ENCODE peak calls at places on chromosome 22, in ten cellular contexts. H, Q, N, S, W, O, I, Y, C and R are unnamed samples.

GRCh38 chr22:44531487-44531886 is 33.5 kb upstream of the RTL6 start:
- DNase-seq in Q (no peak), C (no peak), W (no peak), O (no peak), S (no peak), I (no peak), H (no peak), Y (no peak), N (no peak), R (peak)

GRCh38 chr22:17920145-17920605 is 104.2 kb downstream of the MICAL3 start:
- DNase-seq in N (peak), C (peak), Q (peak), W (no peak), Y (no peak), O (peak), S (no peak), H (no peak), I (peak), R (no peak)

GRCh38 chr22:16989915-16990314 is 18.1 kb downstream of the GAB4 start:
- DNase-seq in H (no peak), S (no peak), N (no peak), O (no peak), I (no peak), Y (no peak), C (no peak), Q (no peak), W (no peak), R (peak)

GRCh38 chr22:37661160-37661924 is 2.8 kb downstream of the PDXP start:
- DNase-seq in O (peak), H (no peak), I (no peak), Y (no peak), Q (peak), S (no peak), C (no peak), W (no peak), N (peak), R (no peak)

GRCh38 chr22:37340331-37341262 is 58.3 kb downstream of the CYTH4 start:
- DNase-seq in S (no peak), W (no peak), Q (no peak), H (no peak), O (no peak), Y (no peak), N (no peak), C (no peak), I (no peak), R (no peak)

GRCh38 chr22:23772315-23773246 is at the start of gene MMP11:
- DNase-seq in W (no peak), S (peak), C (peak), Q (no peak), O (peak), I (peak), Y (no peak), H (no peak), N (peak), R (peak)

GRCh38 chr22:17559188-17559587 is 4.1 kb upstream of the SLC25A18 start:
- DNase-seq in W (no peak), O (no peak), C (no peak), N (no peak), S (no peak), H (no peak), Q (no peak), I (no peak), Y (no peak), R (no peak)

GRCh38 chr22:23219787-23220484 is 39.6 kb downstream of the BCR start:
- DNase-seq in I (peak), C (no peak), H (no peak), Q (peak), O (peak), N (no peak), S (no peak), Y (no peak), W (no peak), R (peak)

GRCh38 chr22:41831383-41831782 is 1.5 kb upstream of the SREBF2 start:
- DNase-seq in Y (no peak), O (peak), Q (peak), N (no peak), I (no peak), H (no peak), S (no peak), W (no peak), C (no peak), R (peak)

GRCh38 chr22:40588726-40589125 is 47.8 kb downstream of the MRTFA start:
- DNase-seq in Y (no peak), S (no peak), O (peak), Q (peak), I (no peak), W (no peak), N (no peak), C (no peak), H (no peak), R (no peak)

GRCh38 chr22:22855617-22856308 is 31.9 kb upstream of the IGLL5 start:
- DNase-seq in W (no peak), I (peak), C (no peak), Y (no peak), N (no peak), O (peak), S (peak), H (no peak), Q (peak), R (peak)

GRCh38 chr22:35533365-35534029 is 7.1 kb upstream of the RASD2 start:
- DNase-seq in Q (no peak), C (no peak), I (no peak), Y (no peak), H (no peak), S (no peak), W (no peak), O (no peak), N (no peak), R (no peak)

GRCh38 chr22:43308451-43309235 is 34.5 kb downstream of the SCUBE1 start:
- DNase-seq in O (peak), Y (no peak), N (peak), W (no peak), C (no peak), Q (no peak), H (no peak), S (no peak), I (no peak), R (no peak)

GRCh38 chr22:50145741-50146439 is 24.6 kb upstream of the PANX2 start:
- DNase-seq in O (peak), S (no peak), W (no peak), C (no peak), Q (no peak), N (no peak), Y (no peak), I (no peak), H (no peak), R (no peak)

GRCh38 chr22:28710889-28711285 is 30.7 kb downstream of the CHEK2 start:
- DNase-seq in Q (peak), W (no peak), C (no peak), O (peak), Y (no peak), S (no peak), H (no peak), N (no peak), I (no peak), R (no peak)

GRCh38 chr22:50683086-50683993 is 10.7 kb downstream of the SHANK3 start:
- DNase-seq in I (no peak), Y (no peak), O (no peak), Q (no peak), W (no peak), H (no peak), C (no peak), N (no peak), S (no peak), R (no peak)

GRCh38 chr22:22547692-22548348 is 11.2 kb downstream of the PRAME start:
- DNase-seq in Y (no peak), I (no peak), S (no peak), O (no peak), C (no peak), W (no peak), H (no peak), N (no peak), Q (no peak), R (no peak)

GRCh38 chr22:36331912-36332622 is 55.7 kb downstream of the MYH9 start:
- DNase-seq in I (peak), N (peak), O (peak), W (peak), H (no peak), Q (peak), Y (no peak), S (peak), C (peak), R (peak)

GRCh38 chr22:25919452-25919851 is 177.5 kb downstream of the MYO18B start:
- DNase-seq in W (no peak), H (no peak), Q (no peak), Y (no peak), I (no peak), C (no peak), N (no peak), O (no peak), S (no peak), R (no peak)

GRCh38 chr22:25281675-25282345 is 62.4 kb downstream of the CRYBB2 start:
- DNase-seq in W (no peak), O (no peak), Y (peak), H (no peak), S (no peak), I (no peak), C (no peak), Q (no peak), N (no peak), R (no peak)

GRCh38 chr22:24819941-24820461 is 14.0 kb downstream of the SGSM1 start:
- DNase-seq in I (peak), Y (no peak), H (no peak), Q (no peak), N (peak), C (peak), S (no peak), O (no peak), W (no peak), R (peak)

GRCh38 chr22:28002863-28003565 is 84.0 kb upstream of the PITPNB start:
- DNase-seq in S (no peak), W (no peak), H (no peak), O (peak), C (no peak), Y (no peak), N (no peak), I (no peak), Q (peak), R (no peak)

GRCh38 chr22:50306753-50307749 is at the start of gene PLXNB2:
- DNase-seq in Q (peak), W (peak), N (peak), C (peak), H (no peak), S (no peak), Y (peak), O (peak), I (peak), R (peak)

GRCh38 chr22:37284126-37284806 is 2.0 kb downstream of the CYTH4 start:
- DNase-seq in Y (no peak), S (no peak), C (no peak), N (no peak), Q (no peak), O (no peak), I (no peak), H (no peak), W (no peak), R (no peak)

GRCh38 chr22:20429254-20430100 is 8.1 kb downstream of the SCARF2 start:
- DNase-seq in C (no peak), O (no peak), S (peak), N (no peak), Q (no peak), I (peak), W (no peak), H (no peak), Y (peak), R (no peak)

GRCh38 chr22:49788492-49788891 is 39.2 kb downstream of the BRD1 start:
- DNase-seq in H (no peak), O (peak), Y (no peak), N (peak), S (no peak), Q (peak), W (peak), I (peak), C (peak), R (no peak)

GRCh38 chr22:17706451-17706900 is 67.8 kb downstream of the BID start:
- DNase-seq in S (no peak), C (peak), H (peak), W (peak), Y (no peak), Q (peak), I (peak), N (no peak), O (peak), R (peak)

GRCh38 chr22:19061471-19062138 is 60.6 kb downstream of the DGCR2 start:
- DNase-seq in Y (no peak), I (no peak), N (no peak), S (no peak), Q (no peak), O (no peak), C (no peak), W (no peak), H (no peak), R (no peak)

GRCh38 chr22:43292633-43293025 is 50.5 kb downstream of the SCUBE1 start:
- DNase-seq in H (no peak), S (no peak), O (no peak), C (no peak), I (no peak), W (no peak), N (no peak), Q (no peak), Y (no peak), R (no peak)

GRCh38 chr22:20246368-20247009 is 21.6 kb downstream of the RTN4R start:
- DNase-seq in H (no peak), W (no peak), O (no peak), Y (no peak), C (no peak), I (no peak), S (no peak), Q (no peak), N (no peak), R (no peak)

GRCh38 chr22:19463491-19464469 is 15.2 kb downstream of the UFD1 start:
- DNase-seq in I (no peak), N (no peak), W (peak), C (no peak), Y (no peak), Q (peak), H (peak), S (no peak), O (peak), R (no peak)

GRCh38 chr22:43905681-43906080 is 13.9 kb upstream of the PNPLA5 start:
- DNase-seq in O (peak), Y (no peak), C (no peak), S (no peak), H (no peak), W (no peak), N (no peak), I (no peak), Q (no peak), R (no peak)

GRCh38 chr22:40797427-40797826 is 21.7 kb downstream of the SLC25A17 start:
- DNase-seq in H (no peak), I (no peak), Y (no peak), W (no peak), O (peak), S (no peak), C (no peak), Q (no peak), N (no peak), R (no peak)

GRCh38 chr22:24128631-24129601 is 52.4 kb upstream of the SUSD2 start:
- DNase-seq in I (no peak), W (no peak), O (no peak), Y (no peak), H (no peak), N (no peak), S (no peak), C (no peak), Q (no peak), R (no peak)

DNA sequence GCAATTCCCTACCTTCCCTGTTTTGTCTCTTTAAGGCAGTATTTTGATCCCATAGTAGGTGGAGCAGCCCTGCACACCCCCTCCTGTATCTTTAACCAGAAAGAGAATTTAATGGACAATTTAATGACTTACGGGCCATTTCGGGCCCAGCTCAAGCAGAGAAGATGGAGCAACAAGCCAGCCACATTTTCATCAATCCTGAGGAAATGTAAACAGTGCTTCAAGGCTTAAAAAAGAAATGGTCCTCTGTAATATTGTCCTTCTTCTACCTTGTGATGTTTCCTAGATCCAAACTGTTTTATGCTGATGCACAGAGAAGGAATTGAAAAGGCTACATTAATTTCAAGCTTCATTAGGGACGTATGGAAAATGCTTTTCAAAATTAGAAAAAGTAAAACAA is 88.6 kb downstream of the MTMR3 start:
- DNase-seq in O (no peak), C (no peak), Q (no peak), N (no peak), I (no peak), S (no peak), H (no peak), Y (no peak), W (no peak), R (no peak)
- H3K4me3 ChIP-seq in O (no peak), C (no peak), Q (no peak), N (no peak), I (no peak), S (no peak), H (no peak), Y (no peak), W (no peak), R (no peak)

DNA sequence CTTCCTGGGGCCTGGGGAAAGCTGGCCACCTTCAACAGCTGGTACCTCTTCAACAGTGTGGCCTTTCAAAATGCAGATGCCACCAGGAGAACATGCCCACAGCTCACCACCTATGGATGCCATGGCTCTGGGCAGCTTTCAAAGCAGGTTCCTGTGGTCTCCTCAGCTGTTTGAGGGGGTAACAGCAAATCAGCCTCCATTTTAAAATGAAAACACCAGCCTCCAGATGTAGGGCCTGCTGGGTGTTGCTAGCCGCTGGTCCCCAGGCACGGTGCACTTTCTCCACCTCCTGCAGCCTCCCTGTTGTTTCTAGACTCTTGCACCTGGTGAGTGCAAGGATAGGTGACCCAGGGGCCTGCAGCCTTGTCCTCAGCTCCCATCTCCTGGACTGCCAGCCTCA is 10.0 kb downstream of the CDPF1 start:
- DNase-seq in Q (no peak), W (no peak), I (no peak), S (no peak), Y (no peak), H (no peak), O (no peak), C (no peak), N (no peak), R (no peak)
- H3K4me3 ChIP-seq in Q (no peak), W (no peak), I (no peak), S (peak), Y (no peak), H (no peak), O (no peak), C (no peak), N (no peak), R (no peak)

GRCh38 chr22:10727393-10727792 is 4800.6 kb upstream of the OR11H1 start:
- DNase-seq in H (no peak), S (no peak), I (no peak), C (no peak), O (no peak), Q (no peak), W (no peak), N (no peak), Y (no peak), R (no peak)
- H3K4me3 ChIP-seq in H (no peak), S (no peak), I (no peak), C (no peak), O (no peak), Q (no peak), W (no peak), N (no peak), Y (no peak), R (no peak)

GRCh38 chr22:46063861-46064235 is 86.5 kb upstream of the PPARA start:
- DNase-seq in N (no peak), W (peak), I (no peak), C (peak), S (no peak), H (no peak), Y (no peak), O (no peak), Q (peak), R (no peak)

GRCh38 chr22:46065733-46066454 is 84.4 kb upstream of the PPARA start:
- DNase-seq in H (no peak), O (no peak), N (no peak), Y (no peak), C (no peak), W (no peak), I (no peak), Q (peak), S (no peak), R (no peak)

GRCh38 chr22:46064966-46065666 is 85.2 kb upstream of the PPARA start:
- DNase-seq in S (no peak), Q (peak), I (no peak), H (no peak), W (peak), N (peak), Y (no peak), C (no peak), O (no peak), R (no peak)

GRCh38 chr22:46062971-46063631 is 86.1 kb upstream of the WNT7B start:
- DNase-seq in C (no peak), Y (no peak), O (no peak), W (peak), Q (no peak), I (no peak), N (no peak), S (no peak), H (no peak), R (no peak)

DNA sequence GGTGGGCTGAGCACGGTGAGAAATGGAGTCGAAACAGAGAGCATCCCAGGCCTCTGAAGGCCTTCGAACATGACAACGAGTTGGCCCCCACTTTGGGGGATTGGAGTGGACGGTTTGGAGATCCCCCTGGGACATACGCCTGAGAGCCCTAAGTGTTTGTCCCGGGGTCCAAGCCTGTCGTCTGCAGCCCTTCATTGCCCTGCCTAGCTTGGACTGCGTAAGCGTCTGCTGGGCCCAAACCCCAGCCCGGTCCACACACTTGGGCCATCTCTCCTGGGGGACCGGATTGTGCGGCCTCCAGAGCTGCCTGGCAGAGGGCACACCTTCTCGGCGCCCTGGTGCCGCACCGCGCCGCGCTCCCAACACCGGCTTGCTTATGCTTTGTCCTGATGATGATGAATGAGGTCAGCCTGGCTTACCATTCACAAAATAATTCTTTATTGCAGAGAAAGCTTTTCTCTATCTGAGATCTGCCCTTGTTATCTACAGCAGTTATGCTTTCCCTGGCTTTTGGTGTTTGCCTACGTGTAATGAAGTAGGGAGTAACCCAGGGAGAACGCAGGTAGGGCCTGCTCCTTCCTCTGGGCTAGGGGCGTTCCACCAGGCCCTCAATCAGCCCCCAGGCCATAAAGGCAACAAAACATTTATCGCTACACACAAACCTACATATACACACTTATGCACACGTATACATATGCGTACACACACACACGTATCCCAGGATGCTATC is 85.9 kb upstream of the PPARA start:
- DNase-seq in Y (no peak), H (no peak), I (no peak), S (no peak), N (no peak), W (peak), C (no peak), O (no peak), Q (peak), R (no peak)
- H3K4me3 ChIP-seq in Y (no peak), H (no peak), I (no peak), S (no peak), N (peak), W (peak), C (peak), O (no peak), Q (no peak), R (peak)

GRCh38 chr22:48321986-48322545 is 1505.6 kb downstream of the BRD1 start:
- DNase-seq in W (no peak), C (no peak), O (no peak), Y (no peak), I (no peak), Q (no peak), H (no peak), S (no peak), N (no peak), R (no peak)
- H3K4me3 ChIP-seq in W (no peak), C (no peak), O (no peak), Y (no peak), I (no peak), Q (no peak), H (no peak), S (no peak), N (no peak), R (no peak)

DNA sequence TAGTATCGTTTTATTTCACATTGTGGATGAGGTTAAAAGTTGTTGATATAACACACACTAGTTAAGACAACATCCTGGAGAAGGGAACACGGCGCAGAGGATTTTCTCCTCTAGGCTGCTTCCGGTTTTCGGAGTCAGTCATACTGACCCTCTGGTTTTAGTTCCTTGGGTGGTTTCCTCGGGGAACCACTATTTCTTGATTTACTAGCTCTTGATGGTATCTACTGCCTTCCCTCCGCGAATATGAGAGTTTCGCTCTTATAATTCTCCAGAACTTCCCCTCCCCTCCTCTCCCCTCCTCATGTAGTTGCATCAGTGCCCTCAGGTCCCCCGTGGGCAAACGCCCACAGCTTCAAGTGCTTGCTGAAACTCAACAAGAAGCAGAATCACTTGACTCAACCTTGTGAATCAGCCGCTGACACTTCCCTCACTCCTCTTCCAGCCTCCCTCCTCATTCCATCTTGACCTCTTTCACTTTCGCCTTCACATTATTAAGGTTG is 15.9 kb upstream of the APOBEC3A start:
- DNase-seq in O (no peak), Q (no peak), H (no peak), C (no peak), Y (no peak), S (no peak), W (no peak), N (no peak), I (no peak), R (no peak)
- H3K4me3 ChIP-seq in O (no peak), Q (no peak), H (no peak), C (no peak), Y (no peak), S (peak), W (no peak), N (no peak), I (no peak), R (no peak)